ENCODE peak calls at places on chromosomes 11 and 22, in four cellular contexts. One of them, this sample, is unnamed. For H3K4me1 and H3K27me3, the result is how much of the 10 kb centered on the place peaks cover.

GRCh38 chr11:94450061-94450460 is 43.6 kb downstream of the MRE11 start:
- DNase-seq in cardiac muscle cell: no peak
- DNase-seq in heart right ventricle: no peak
- DNase-seq in GM23248: peak
- DNase-seq in this sample: no peak

GRCh38 chr11:290621-291231 is 1.8 kb downstream of the PGGHG start:
- DNase-seq in cardiac muscle cell: no peak
- DNase-seq in heart right ventricle: no peak
- DNase-seq in GM23248: no peak
- DNase-seq in this sample: peak

GRCh38 chr22:49427941-49428340 is 399.7 kb downstream of the BRD1 start:
- DNase-seq in cardiac muscle cell: no peak
- DNase-seq in heart right ventricle: no peak
- DNase-seq in GM23248: no peak
- DNase-seq in this sample: no peak

GRCh38 chr11:14386895-14387480 is 28.0 kb upstream of the RRAS2 start:
- DNase-seq in cardiac muscle cell: peak
- DNase-seq in heart right ventricle: peak
- DNase-seq in GM23248: peak
- DNase-seq in this sample: no peak

GRCh38 chr11:122637538-122637937 is 18.0 kb upstream of the UBASH3B start:
- DNase-seq in cardiac muscle cell: no peak
- DNase-seq in heart right ventricle: no peak
- DNase-seq in GM23248: no peak
- DNase-seq in this sample: no peak

GRCh38 chr22:23215294-23216204 is 35.2 kb downstream of the BCR start:
- DNase-seq in cardiac muscle cell: no peak
- DNase-seq in heart right ventricle: no peak
- DNase-seq in GM23248: peak
- DNase-seq in this sample: peak

GRCh38 chr11:5304046-5304445 is 2.3 kb upstream of the OR51B4 start:
- DNase-seq in cardiac muscle cell: no peak
- DNase-seq in heart right ventricle: no peak
- DNase-seq in GM23248: peak
- DNase-seq in this sample: no peak

GRCh38 chr11:105232021-105232420 is 92.5 kb upstream of the CARD18 start:
- DNase-seq in cardiac muscle cell: no peak
- DNase-seq in heart right ventricle: no peak
- DNase-seq in GM23248: no peak
- DNase-seq in this sample: no peak

GRCh38 chr11:100573911-100574513 is 113.1 kb upstream of the ARHGAP42 start:
- DNase-seq in cardiac muscle cell: no peak
- DNase-seq in heart right ventricle: no peak
- DNase-seq in GM23248: peak
- DNase-seq in this sample: no peak

GRCh38 chr22:50469377-50470305 is 5.2 kb downstream of the SBF1 start:
- DNase-seq in cardiac muscle cell: no peak
- DNase-seq in heart right ventricle: no peak
- DNase-seq in GM23248: peak
- DNase-seq in this sample: no peak

GRCh38 chr11:97938789-97939188 is 1082.0 kb upstream of the CNTN5 start:
- DNase-seq in cardiac muscle cell: no peak
- DNase-seq in heart right ventricle: no peak
- DNase-seq in GM23248: no peak
- DNase-seq in this sample: no peak

GRCh38 chr11:62931501-62932278 is 10.5 kb upstream of the CHRM1 start:
- DNase-seq in cardiac muscle cell: no peak
- DNase-seq in heart right ventricle: no peak
- DNase-seq in GM23248: peak
- DNase-seq in this sample: no peak

GRCh38 chr11:106344392-106344791 is 266.9 kb downstream of the AASDHPPT start:
- DNase-seq in cardiac muscle cell: no peak
- DNase-seq in heart right ventricle: no peak
- DNase-seq in GM23248: peak
- DNase-seq in this sample: no peak

GRCh38 chr11:68337399-68337835 is 25.0 kb downstream of the LRP5 start:
- DNase-seq in cardiac muscle cell: no peak
- DNase-seq in heart right ventricle: no peak
- DNase-seq in GM23248: no peak
- DNase-seq in this sample: no peak

GRCh38 chr11:72451836-72452376 is 17.6 kb upstream of the CLPB start:
- DNase-seq in cardiac muscle cell: no peak
- DNase-seq in heart right ventricle: no peak
- DNase-seq in GM23248: no peak
- DNase-seq in this sample: peak

GRCh38 chr11:19511413-19512183 is 201.0 kb upstream of the NAV2 start:
- DNase-seq in cardiac muscle cell: no peak
- DNase-seq in heart right ventricle: peak
- DNase-seq in GM23248: no peak
- DNase-seq in this sample: no peak

GRCh38 chr22:48054596-48054995 is 1292.1 kb downstream of the TBC1D22A start:
- DNase-seq in cardiac muscle cell: no peak
- DNase-seq in heart right ventricle: no peak
- DNase-seq in GM23248: no peak
- DNase-seq in this sample: no peak

DNA sequence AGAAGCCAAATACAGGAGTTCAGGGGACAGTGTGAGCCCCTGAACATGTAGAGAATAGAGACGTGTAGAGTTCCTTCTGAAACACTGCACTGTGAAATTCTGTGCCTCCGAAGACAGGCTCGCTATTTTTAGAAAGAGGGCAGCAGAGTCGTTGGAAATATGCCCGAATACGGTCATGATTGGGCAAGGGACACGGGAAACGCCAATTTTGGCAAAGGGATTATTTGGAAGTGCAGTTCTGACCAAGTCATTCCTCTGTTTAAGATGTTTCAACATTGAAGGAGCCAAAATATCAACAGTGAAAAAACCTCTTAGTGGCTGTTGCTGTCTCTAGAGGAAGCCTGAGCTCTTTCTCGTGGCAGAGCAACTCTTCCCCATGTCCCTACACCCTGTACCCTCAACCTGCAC is 9.5 kb upstream of the CBX6 start:
- DNase-seq in cardiac muscle cell: peak
- DNase-seq in heart right ventricle: no peak
- DNase-seq in GM23248: peak
- DNase-seq in this sample: peak
- H3K4me3 ChIP-seq in cardiac muscle cell: no peak
- H3K4me3 ChIP-seq in heart right ventricle: no peak
- H3K4me3 ChIP-seq in GM23248: peak
- H3K4me3 ChIP-seq in this sample: no peak

DNA sequence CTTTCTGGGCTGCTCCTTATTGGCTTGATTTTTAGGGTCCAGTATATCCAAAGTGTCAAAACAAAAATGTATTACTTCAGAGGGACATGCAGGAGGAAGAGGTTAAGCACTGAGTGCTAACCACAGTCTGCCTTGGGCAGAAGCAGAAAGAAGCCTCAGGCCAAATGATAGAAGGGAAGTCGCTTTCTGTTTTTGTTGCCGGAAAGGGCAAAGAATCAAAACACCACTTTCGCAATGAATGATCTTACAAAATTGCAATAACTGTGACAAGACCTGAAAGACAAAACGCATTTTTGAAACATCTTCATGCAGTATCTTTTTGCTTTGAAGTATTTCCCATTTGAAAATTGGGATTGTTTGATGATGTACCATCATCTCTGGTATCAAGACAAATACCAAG is 70.1 kb upstream of the PICALM start:
- DNase-seq in cardiac muscle cell: no peak
- DNase-seq in heart right ventricle: no peak
- DNase-seq in GM23248: no peak
- DNase-seq in this sample: no peak
- H3K4me1 ChIP-seq in cardiac muscle cell: under half
- H3K4me1 ChIP-seq in heart right ventricle: under half
- H3K4me1 ChIP-seq in GM23248: under half
- H3K4me1 ChIP-seq in this sample: under half

DNA sequence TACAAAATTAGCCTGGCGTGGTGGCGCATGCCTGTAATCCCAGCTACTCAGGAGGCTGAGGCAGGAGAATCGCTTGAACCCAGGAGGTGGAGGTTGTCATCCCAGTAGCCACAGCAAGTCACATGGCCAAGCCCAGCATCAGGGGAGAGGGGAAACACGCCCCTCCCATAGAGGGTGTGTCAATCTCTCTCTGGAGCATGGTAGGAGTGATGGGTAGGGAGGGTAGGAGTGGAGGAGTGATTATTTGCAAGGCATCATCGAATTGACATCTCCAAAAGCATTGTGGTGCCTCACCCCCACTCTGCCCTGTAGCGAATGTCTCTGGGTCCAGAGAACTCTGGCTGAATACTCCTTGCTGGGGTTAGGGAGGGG is 6.1 kb upstream of the SSTR3 start:
- DNase-seq in cardiac muscle cell: no peak
- DNase-seq in heart right ventricle: no peak
- DNase-seq in GM23248: no peak
- DNase-seq in this sample: no peak
- H3K27me3 ChIP-seq in cardiac muscle cell: under half
- H3K27me3 ChIP-seq in heart right ventricle: under half
- H3K27me3 ChIP-seq in GM23248: under half
- H3K27me3 ChIP-seq in this sample: under half

GRCh38 chr11:47258317-47258902 is 614 bp downstream of the NR1H3 start:
- DNase-seq in cardiac muscle cell: no peak
- DNase-seq in heart right ventricle: no peak
- DNase-seq in GM23248: peak
- DNase-seq in this sample: peak

GRCh38 chr11:47260366-47260765 is 2.6 kb downstream of the NR1H3 start:
- DNase-seq in cardiac muscle cell: no peak
- DNase-seq in heart right ventricle: no peak
- DNase-seq in GM23248: no peak
- DNase-seq in this sample: peak

GRCh38 chr11:47257518-47258316 is at the start of gene NR1H3:
- DNase-seq in cardiac muscle cell: peak
- DNase-seq in heart right ventricle: peak
- DNase-seq in GM23248: peak
- DNase-seq in this sample: peak

GRCh38 chr11:47261291-47261800 is 3.5 kb downstream of the NR1H3 start:
- DNase-seq in cardiac muscle cell: no peak
- DNase-seq in heart right ventricle: no peak
- DNase-seq in GM23248: no peak
- DNase-seq in this sample: no peak

DNA sequence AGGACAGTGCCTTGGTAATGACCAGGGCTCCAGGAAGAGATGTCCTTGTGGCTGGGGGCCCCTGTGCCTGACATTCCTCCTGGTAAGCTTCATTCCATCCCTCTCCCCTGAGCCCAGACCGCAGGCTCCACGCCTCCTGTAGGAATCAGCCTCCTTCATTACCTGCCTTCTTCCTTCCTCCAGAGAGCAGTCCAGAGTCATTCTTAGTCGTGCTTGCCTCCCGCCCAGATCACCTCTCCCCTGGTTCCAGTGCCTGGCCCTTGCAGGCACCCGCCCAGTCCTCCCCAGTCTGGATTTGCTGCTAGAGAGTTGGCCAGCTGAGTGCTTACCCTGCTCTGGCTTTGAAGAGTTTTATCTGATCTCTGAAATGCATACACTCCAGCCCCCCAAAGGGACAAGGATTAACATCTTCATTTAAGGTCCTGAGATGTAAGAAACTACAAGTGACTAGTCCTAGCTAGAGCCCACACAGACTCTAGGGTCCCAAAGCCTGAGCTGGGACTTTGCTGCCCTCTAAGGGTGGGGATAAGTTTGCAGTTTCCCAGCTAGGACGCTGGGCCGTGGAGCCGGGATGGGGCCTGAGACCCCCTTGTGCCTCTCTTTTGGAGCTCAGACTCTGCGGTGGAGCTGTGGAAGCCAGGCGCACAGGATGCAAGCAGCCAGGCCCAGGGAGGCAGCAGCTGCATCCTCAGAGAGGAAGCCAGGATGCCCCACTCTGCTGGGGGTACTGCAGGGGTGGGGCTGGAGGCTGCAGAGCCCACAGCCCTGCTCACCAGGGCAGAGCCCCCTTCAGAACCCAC is 1.6 kb downstream of the NR1H3 start:
- DNase-seq in cardiac muscle cell: peak
- DNase-seq in heart right ventricle: peak
- DNase-seq in GM23248: peak
- DNase-seq in this sample: no peak
- H3K4me3 ChIP-seq in cardiac muscle cell: no peak
- H3K4me3 ChIP-seq in heart right ventricle: no peak
- H3K4me3 ChIP-seq in GM23248: no peak
- H3K4me3 ChIP-seq in this sample: no peak

GRCh38 chr11:128501576-128502549 is 85.5 kb downstream of the ETS1 start:
- DNase-seq in cardiac muscle cell: no peak
- DNase-seq in heart right ventricle: peak
- DNase-seq in GM23248: peak
- DNase-seq in this sample: peak
- H3K4me1 ChIP-seq in cardiac muscle cell: under half
- H3K4me1 ChIP-seq in heart right ventricle: half or more
- H3K4me1 ChIP-seq in GM23248: half or more
- H3K4me1 ChIP-seq in this sample: under half

GRCh38 chr11:128499613-128500213 is 87.6 kb downstream of the ETS1 start:
- DNase-seq in cardiac muscle cell: no peak
- DNase-seq in heart right ventricle: no peak
- DNase-seq in GM23248: no peak
- DNase-seq in this sample: no peak

GRCh38 chr11:128496249-128496648 is 91.1 kb downstream of the ETS1 start:
- DNase-seq in cardiac muscle cell: no peak
- DNase-seq in heart right ventricle: no peak
- DNase-seq in GM23248: no peak
- DNase-seq in this sample: no peak

GRCh38 chr11:128496684-128497056 is 90.7 kb downstream of the ETS1 start:
- DNase-seq in cardiac muscle cell: no peak
- DNase-seq in heart right ventricle: no peak
- DNase-seq in GM23248: peak
- DNase-seq in this sample: no peak

GRCh38 chr11:128498846-128499245 is 88.5 kb downstream of the ETS1 start:
- DNase-seq in cardiac muscle cell: no peak
- DNase-seq in heart right ventricle: no peak
- DNase-seq in GM23248: peak
- DNase-seq in this sample: no peak

GRCh38 chr11:128497057-128497957 is 90.1 kb downstream of the ETS1 start:
- DNase-seq in cardiac muscle cell: no peak
- DNase-seq in heart right ventricle: peak
- DNase-seq in GM23248: peak
- DNase-seq in this sample: no peak
- H3K27me3 ChIP-seq in cardiac muscle cell: under half
- H3K27me3 ChIP-seq in heart right ventricle: under half
- H3K27me3 ChIP-seq in GM23248: under half
- H3K27me3 ChIP-seq in this sample: under half

This sample was measured in aorta.